ENCODE peak calls at places on chromosomes 11 and 22, in eight cellular contexts. One of them, this sample, is unnamed.

GRCh38 chr11:76765863-76766350 is 17.2 kb upstream of the TSKU start:
- DNase-seq in NCI-H2081: no peak
- DNase-seq in ACHN: no peak
- DNase-seq in neural crest cell: no peak
- DNase-seq in stimulated activated CD8-positive, alpha-beta memory T cell treated with anti-CD3 and anti-CD28 coated beads, Interleukin-7, amount 100 ng/mL, for 1 hour: no peak
- DNase-seq in neural progenitor cell: no peak
- DNase-seq in glutamatergic neuron: no peak
- DNase-seq in activated CD8-positive, alpha-beta T cell treated with anti-CD3 and anti-CD28 coated beads, Interleukin-2, amount 10 ng/mL, durations not matched to agents 7 days and 5 days: no peak
- DNase-seq in this sample: no peak

GRCh38 chr11:87290304-87290922 is 252.7 kb downstream of the TMEM135 start:
- DNase-seq in NCI-H2081: peak; percentile 24
- DNase-seq in ACHN: peak; percentile 66
- DNase-seq in neural crest cell: no peak
- DNase-seq in stimulated activated CD8-positive, alpha-beta memory T cell treated with anti-CD3 and anti-CD28 coated beads, Interleukin-7, amount 100 ng/mL, for 1 hour: no peak
- DNase-seq in neural progenitor cell: peak; percentile 76
- DNase-seq in glutamatergic neuron: no peak
- DNase-seq in activated CD8-positive, alpha-beta T cell treated with anti-CD3 and anti-CD28 coated beads, Interleukin-2, amount 10 ng/mL, durations not matched to agents 7 days and 5 days: no peak
- DNase-seq in this sample: no peak

GRCh38 chr11:71119656-71120269 is 132.6 kb downstream of the SHANK2 start:
- DNase-seq in NCI-H2081: no peak
- DNase-seq in ACHN: no peak
- DNase-seq in neural crest cell: no peak
- DNase-seq in stimulated activated CD8-positive, alpha-beta memory T cell treated with anti-CD3 and anti-CD28 coated beads, Interleukin-7, amount 100 ng/mL, for 1 hour: no peak
- DNase-seq in neural progenitor cell: no peak
- DNase-seq in glutamatergic neuron: no peak
- DNase-seq in activated CD8-positive, alpha-beta T cell treated with anti-CD3 and anti-CD28 coated beads, Interleukin-2, amount 10 ng/mL, durations not matched to agents 7 days and 5 days: no peak
- DNase-seq in this sample: no peak

GRCh38 chr11:35182317-35182939 is 43.5 kb downstream of the CD44 start:
- DNase-seq in NCI-H2081: no peak
- DNase-seq in ACHN: no peak
- DNase-seq in neural crest cell: no peak
- DNase-seq in stimulated activated CD8-positive, alpha-beta memory T cell treated with anti-CD3 and anti-CD28 coated beads, Interleukin-7, amount 100 ng/mL, for 1 hour: no peak
- DNase-seq in neural progenitor cell: no peak
- DNase-seq in glutamatergic neuron: no peak
- DNase-seq in activated CD8-positive, alpha-beta T cell treated with anti-CD3 and anti-CD28 coated beads, Interleukin-2, amount 10 ng/mL, durations not matched to agents 7 days and 5 days: no peak
- DNase-seq in this sample: no peak

GRCh38 chr11:119843760-119844330 is 114.8 kb upstream of the NECTIN1 start:
- DNase-seq in NCI-H2081: no peak
- DNase-seq in ACHN: no peak
- DNase-seq in neural crest cell: no peak
- DNase-seq in stimulated activated CD8-positive, alpha-beta memory T cell treated with anti-CD3 and anti-CD28 coated beads, Interleukin-7, amount 100 ng/mL, for 1 hour: no peak
- DNase-seq in neural progenitor cell: no peak
- DNase-seq in glutamatergic neuron: no peak
- DNase-seq in activated CD8-positive, alpha-beta T cell treated with anti-CD3 and anti-CD28 coated beads, Interleukin-2, amount 10 ng/mL, durations not matched to agents 7 days and 5 days: no peak
- DNase-seq in this sample: no peak

GRCh38 chr22:44280665-44281188 is 32.0 kb downstream of the SHISAL1 start:
- DNase-seq in NCI-H2081: no peak
- DNase-seq in ACHN: no peak
- DNase-seq in neural crest cell: no peak
- DNase-seq in stimulated activated CD8-positive, alpha-beta memory T cell treated with anti-CD3 and anti-CD28 coated beads, Interleukin-7, amount 100 ng/mL, for 1 hour: no peak
- DNase-seq in neural progenitor cell: no peak
- DNase-seq in glutamatergic neuron: no peak
- DNase-seq in activated CD8-positive, alpha-beta T cell treated with anti-CD3 and anti-CD28 coated beads, Interleukin-2, amount 10 ng/mL, durations not matched to agents 7 days and 5 days: no peak
- DNase-seq in this sample: no peak

GRCh38 chr11:123163621-123164020 is 31.4 kb downstream of the CLMP start:
- DNase-seq in NCI-H2081: no peak
- DNase-seq in ACHN: no peak
- DNase-seq in neural crest cell: no peak
- DNase-seq in stimulated activated CD8-positive, alpha-beta memory T cell treated with anti-CD3 and anti-CD28 coated beads, Interleukin-7, amount 100 ng/mL, for 1 hour: no peak
- DNase-seq in neural progenitor cell: no peak
- DNase-seq in glutamatergic neuron: no peak
- DNase-seq in activated CD8-positive, alpha-beta T cell treated with anti-CD3 and anti-CD28 coated beads, Interleukin-2, amount 10 ng/mL, durations not matched to agents 7 days and 5 days: no peak
- DNase-seq in this sample: no peak

GRCh38 chr11:58926695-58927094 is 12.6 kb upstream of the GLYATL1 start:
- DNase-seq in NCI-H2081: no peak
- DNase-seq in ACHN: peak; percentile 19
- DNase-seq in neural crest cell: no peak
- DNase-seq in stimulated activated CD8-positive, alpha-beta memory T cell treated with anti-CD3 and anti-CD28 coated beads, Interleukin-7, amount 100 ng/mL, for 1 hour: no peak
- DNase-seq in neural progenitor cell: no peak
- DNase-seq in glutamatergic neuron: no peak
- DNase-seq in activated CD8-positive, alpha-beta T cell treated with anti-CD3 and anti-CD28 coated beads, Interleukin-2, amount 10 ng/mL, durations not matched to agents 7 days and 5 days: no peak
- DNase-seq in this sample: no peak

GRCh38 chr11:116688202-116688540 is 84.6 kb downstream of the BUD13 start:
- DNase-seq in NCI-H2081: no peak
- DNase-seq in ACHN: no peak
- DNase-seq in neural crest cell: no peak
- DNase-seq in stimulated activated CD8-positive, alpha-beta memory T cell treated with anti-CD3 and anti-CD28 coated beads, Interleukin-7, amount 100 ng/mL, for 1 hour: no peak
- DNase-seq in neural progenitor cell: no peak
- DNase-seq in glutamatergic neuron: no peak
- DNase-seq in activated CD8-positive, alpha-beta T cell treated with anti-CD3 and anti-CD28 coated beads, Interleukin-2, amount 10 ng/mL, durations not matched to agents 7 days and 5 days: no peak
- DNase-seq in this sample: no peak

GRCh38 chr11:123193742-123194141 is 1.3 kb downstream of the CLMP start:
- DNase-seq in NCI-H2081: no peak
- DNase-seq in ACHN: no peak
- DNase-seq in neural crest cell: no peak
- DNase-seq in stimulated activated CD8-positive, alpha-beta memory T cell treated with anti-CD3 and anti-CD28 coated beads, Interleukin-7, amount 100 ng/mL, for 1 hour: no peak
- DNase-seq in neural progenitor cell: no peak
- DNase-seq in glutamatergic neuron: no peak
- DNase-seq in activated CD8-positive, alpha-beta T cell treated with anti-CD3 and anti-CD28 coated beads, Interleukin-2, amount 10 ng/mL, durations not matched to agents 7 days and 5 days: no peak
- DNase-seq in this sample: no peak

GRCh38 chr11:39571081-39571480 is 1888.4 kb downstream of the LRRC4C start:
- DNase-seq in NCI-H2081: no peak
- DNase-seq in ACHN: no peak
- DNase-seq in neural crest cell: no peak
- DNase-seq in stimulated activated CD8-positive, alpha-beta memory T cell treated with anti-CD3 and anti-CD28 coated beads, Interleukin-7, amount 100 ng/mL, for 1 hour: no peak
- DNase-seq in neural progenitor cell: no peak
- DNase-seq in glutamatergic neuron: no peak
- DNase-seq in activated CD8-positive, alpha-beta T cell treated with anti-CD3 and anti-CD28 coated beads, Interleukin-2, amount 10 ng/mL, durations not matched to agents 7 days and 5 days: no peak
- DNase-seq in this sample: no peak

GRCh38 chr22:41508770-41509170 is 35.5 kb downstream of the POLR3H start:
- DNase-seq in NCI-H2081: no peak
- DNase-seq in ACHN: no peak
- DNase-seq in neural crest cell: no peak
- DNase-seq in stimulated activated CD8-positive, alpha-beta memory T cell treated with anti-CD3 and anti-CD28 coated beads, Interleukin-7, amount 100 ng/mL, for 1 hour: no peak
- DNase-seq in neural progenitor cell: no peak
- DNase-seq in glutamatergic neuron: peak; percentile 77
- DNase-seq in activated CD8-positive, alpha-beta T cell treated with anti-CD3 and anti-CD28 coated beads, Interleukin-2, amount 10 ng/mL, durations not matched to agents 7 days and 5 days: no peak
- DNase-seq in this sample: no peak

GRCh38 chr11:70862093-70862492 is 390.3 kb downstream of the SHANK2 start:
- DNase-seq in NCI-H2081: no peak
- DNase-seq in ACHN: no peak
- DNase-seq in neural crest cell: no peak
- DNase-seq in stimulated activated CD8-positive, alpha-beta memory T cell treated with anti-CD3 and anti-CD28 coated beads, Interleukin-7, amount 100 ng/mL, for 1 hour: no peak
- DNase-seq in neural progenitor cell: peak; percentile 16
- DNase-seq in glutamatergic neuron: no peak
- DNase-seq in activated CD8-positive, alpha-beta T cell treated with anti-CD3 and anti-CD28 coated beads, Interleukin-2, amount 10 ng/mL, durations not matched to agents 7 days and 5 days: no peak
- DNase-seq in this sample: no peak

This sample was measured in mesenteric fat pad.